ENCODE peak calls at places on chromosomes 3 and 15, in four cellular contexts. B is breast epithelium, A is transverse colon, W is endothelial cell of umbilical vein. L is an unnamed sample.

GRCh38 chr15:73333001-73333400 is 35.8 kb downstream of the HCN4 start:
- DNase-seq in W (no peak), B (no peak), A (no peak), L (no peak)

GRCh38 chr3:184733181-184733580 is 21.3 kb upstream of the MAGEF1 start:
- DNase-seq in W (no peak), B (no peak), A (no peak), L (no peak)

GRCh38 chr15:75693501-75694240 is 19.0 kb downstream of the CSPG4 start:
- DNase-seq in A (no peak), W (peak; percentile 84), B (no peak), L (no peak)

GRCh38 chr3:187750513-187751123 is 5.3 kb upstream of the BCL6 start:
- DNase-seq in W (no peak), A (peak; percentile 33), B (no peak), L (no peak)

GRCh38 chr15:80563372-80563997 is 131.6 kb upstream of the ABHD17C start:
- DNase-seq in W (no peak), B (no peak), A (no peak), L (no peak)

GRCh38 chr3:179414804-179415203 is 36.5 kb downstream of the GNB4 start:
- DNase-seq in W (no peak), B (no peak), A (no peak), L (no peak)

GRCh38 chr3:176352716-176353334 is 844.5 kb downstream of the TBL1XR1 start:
- DNase-seq in A (no peak), W (peak; percentile 10), B (no peak), L (no peak)

GRCh38 chr3:16103472-16103871 is 71.0 kb upstream of the GALNT15 start:
- DNase-seq in B (no peak), A (no peak), W (no peak), L (no peak)

GRCh38 chr3:102712896-102713295 is 278.1 kb downstream of the ZPLD1 start:
- DNase-seq in A (no peak), W (no peak), B (no peak), L (no peak)

GRCh38 chr3:149384911-149385321 is 7.5 kb upstream of the TM4SF1 start:
- DNase-seq in A (no peak), W (no peak), B (no peak), L (no peak)

GRCh38 chr3:152969557-152970300 is 134.8 kb downstream of the P2RY1 start:
- DNase-seq in A (no peak), B (no peak), W (no peak), L (no peak)

GRCh38 chr3:45915518-45916231 is 27.6 kb upstream of the CXCR6 start:
- DNase-seq in A (peak; percentile 48), W (no peak), B (no peak), L (no peak)

GRCh38 chr3:55090746-55091145 is 162.9 kb upstream of the LRTM1 start:
- DNase-seq in A (no peak), B (no peak), W (no peak), L (no peak)

GRCh38 chr3:87145553-87145952 is 81.6 kb upstream of the CHMP2B start:
- DNase-seq in A (peak; percentile 9), W (no peak), B (no peak), L (no peak)

GRCh38 chr3:88188436-88188835 is 38.7 kb downstream of the C3orf38 start:
- DNase-seq in B (no peak), A (no peak), W (no peak), L (no peak)

GRCh38 chr15:67578020-67578600 is 35.6 kb downstream of the MAP2K5 start:
- DNase-seq in W (no peak), A (no peak), B (no peak), L (no peak)

GRCh38 chr3:55654123-55654787 is 167.1 kb upstream of the WNT5A start:
- DNase-seq in B (no peak), W (no peak), A (no peak), L (no peak)

GRCh38 chr3:62638316-62638715 is 236.9 kb downstream of the CADPS start:
- DNase-seq in B (no peak), A (no peak), W (no peak), L (no peak)

GRCh38 chr3:17954801-17955200 is 212.4 kb upstream of the TBC1D5 start:
- DNase-seq in A (no peak), W (no peak), B (no peak), L (no peak)

GRCh38 chr3:5187920-5188418 is 462 bp downstream of the EDEM1 start:
- DNase-seq in B (no peak), W (no peak), A (peak; percentile 38), L (no peak)

GRCh38 chr3:102098130-102098885 is 249.0 kb downstream of the NFKBIZ start:
- DNase-seq in A (no peak), B (no peak), W (no peak), L (no peak)

GRCh38 chr15:87816811-87817210 is 439.7 kb downstream of the NTRK3 start:
- DNase-seq in B (no peak), W (peak; percentile 66), A (no peak), L (peak; percentile 34)

GRCh38 chr3:52108302-52109232 is 45.7 kb downstream of the POC1A start:
- DNase-seq in W (no peak), B (no peak), A (no peak), L (no peak)

GRCh38 chr15:27835233-27835939 is 263.7 kb downstream of the OCA2 start:
- DNase-seq in B (no peak), W (no peak), A (no peak), L (peak; percentile 84)

GRCh38 chr15:31202953-31203352 is 101.4 kb upstream of the TRPM1 start:
- DNase-seq in A (no peak), B (no peak), W (no peak), L (no peak)

GRCh38 chr3:196163687-196164493 is 47.3 kb downstream of the ZDHHC19 start:
- DNase-seq in B (no peak), A (peak; percentile 51), W (no peak), L (no peak)

GRCh38 chr3:185824467-185825378 is at the start of gene IGF2BP2:
- DNase-seq in A (peak; percentile 87), B (no peak), W (peak; percentile 84), L (no peak)

GRCh38 chr3:194879991-194880939 is 194.6 kb downstream of the FAM43A start:
- DNase-seq in B (peak; percentile 29), A (peak; percentile 7), W (peak; percentile 80), L (peak; percentile 92)

GRCh38 chr3:194879126-194879887 is 193.6 kb downstream of the FAM43A start:
- DNase-seq in A (peak; percentile 9), B (no peak), W (peak; percentile 19), L (peak; percentile 77)

GRCh38 chr3:194884649-194885315 is 199.1 kb downstream of the FAM43A start:
- DNase-seq in A (no peak), B (no peak), W (peak; percentile 83), L (peak; percentile 17)

GRCh38 chr3:194877311-194878119 is 191.8 kb downstream of the FAM43A start:
- DNase-seq in A (no peak), B (no peak), W (no peak), L (peak; percentile 68)

DNA sequence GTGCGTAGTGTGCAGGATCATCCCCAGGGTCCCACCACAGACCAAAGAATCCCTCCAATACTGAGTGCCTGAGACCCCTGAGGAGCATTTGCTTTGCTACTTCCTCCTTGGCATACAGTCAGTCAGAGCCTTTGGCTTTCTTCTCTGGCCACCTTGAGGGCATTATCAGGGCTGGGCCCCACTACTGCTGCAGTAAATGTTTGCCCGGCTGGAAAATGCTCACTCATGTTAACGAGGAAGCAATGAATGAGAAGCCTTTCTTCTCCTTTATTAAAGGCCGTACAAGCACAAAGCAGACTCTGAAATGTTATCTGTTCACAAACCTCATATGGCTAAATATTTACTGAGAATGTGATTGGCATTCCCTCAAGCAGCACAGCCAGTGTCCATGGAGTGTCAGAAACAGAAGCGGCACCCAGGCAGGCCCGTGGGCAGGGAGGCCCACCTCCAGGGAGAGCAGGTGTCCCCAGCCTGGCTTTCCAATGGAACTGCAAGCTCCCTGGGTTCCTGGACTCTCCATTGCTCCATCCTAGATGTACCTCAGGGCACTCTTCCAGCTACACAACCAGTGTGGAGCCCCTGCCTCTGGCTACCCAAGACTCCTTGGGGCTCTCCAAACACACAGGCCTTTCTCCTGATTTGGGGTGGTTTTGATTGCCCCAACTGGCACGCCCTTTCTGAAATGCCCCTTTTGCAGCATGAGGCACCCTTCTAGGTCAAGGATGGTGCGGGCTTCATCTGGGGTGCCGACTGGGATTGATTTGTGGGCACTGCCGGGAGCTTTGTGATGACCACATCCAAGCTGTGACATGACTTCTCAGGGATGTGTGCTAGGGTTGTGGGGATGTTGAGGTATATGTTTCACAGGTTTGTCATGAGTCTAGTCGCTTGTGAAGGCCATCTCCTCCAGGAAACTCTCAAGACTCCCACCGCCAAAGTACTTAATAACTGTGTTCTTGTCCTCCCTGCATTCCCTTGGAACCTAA is 195.6 kb downstream of the FAM43A start:
- DNase-seq in A (peak; percentile 34), W (peak; percentile 3), B (no peak), L (peak; percentile 42)
- TF ChIP-seq POLR2AphosphoS5 in A (no peak), W (no peak), B (no peak), L (no peak)

GRCh38 chr3:145943994-145944393 is 217.0 kb downstream of the PLOD2 start:
- DNase-seq in A (no peak), W (no peak), B (no peak), L (no peak)

GRCh38 chr3:145936986-145937385 is 224.0 kb downstream of the PLOD2 start:
- DNase-seq in B (no peak), W (no peak), A (no peak), L (no peak)

GRCh38 chr3:145942052-145942451 is 218.9 kb downstream of the PLOD2 start:
- DNase-seq in W (no peak), B (no peak), A (no peak), L (no peak)

DNA sequence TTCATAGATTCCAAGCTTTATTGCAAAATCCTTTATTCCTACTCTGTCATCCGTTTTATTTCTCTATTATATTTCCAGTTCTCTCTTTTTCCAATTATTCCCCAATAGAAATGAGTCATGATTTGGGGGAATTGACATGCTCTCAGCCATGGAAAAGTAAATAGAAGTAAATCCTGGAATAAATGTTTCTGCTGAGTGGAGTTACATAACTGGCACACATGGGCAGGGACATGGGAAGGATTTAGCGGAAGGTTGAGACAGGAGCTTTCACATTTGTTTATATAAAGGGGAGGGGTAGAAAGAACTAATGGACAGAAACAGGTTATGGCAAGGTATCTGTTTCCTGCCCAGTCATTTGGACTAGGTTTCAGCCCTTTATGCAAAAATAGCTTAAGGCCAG is 221.6 kb downstream of the PLOD2 start:
- DNase-seq in W (no peak), A (no peak), B (no peak), L (no peak)
- TF ChIP-seq POLR2AphosphoS5 in W (no peak), A (no peak), B (no peak), L (no peak)

GRCh38 chr15:74395319-74396145 is 28.1 kb upstream of the CYP11A1 start:
- DNase-seq in A (no peak), W (no peak), B (no peak), L (no peak)

GRCh38 chr15:74393423-74393822 is 26.0 kb upstream of the CYP11A1 start:
- DNase-seq in A (no peak), B (no peak), W (no peak), L (no peak)

GRCh38 chr15:74396146-74396438 is 28.6 kb upstream of the CYP11A1 start:
- DNase-seq in A (no peak), W (no peak), B (no peak), L (no peak)

GRCh38 chr15:74392902-74393301 is 25.5 kb upstream of the CYP11A1 start:
- DNase-seq in B (no peak), W (no peak), A (no peak), L (no peak)

GRCh38 chr15:74394090-74394846 is 26.8 kb upstream of the CYP11A1 start:
- DNase-seq in B (no peak), A (no peak), W (no peak), L (no peak)
- TF ChIP-seq POLR2AphosphoS5 in B (no peak), A (no peak), W (no peak), L (no peak)

DNA sequence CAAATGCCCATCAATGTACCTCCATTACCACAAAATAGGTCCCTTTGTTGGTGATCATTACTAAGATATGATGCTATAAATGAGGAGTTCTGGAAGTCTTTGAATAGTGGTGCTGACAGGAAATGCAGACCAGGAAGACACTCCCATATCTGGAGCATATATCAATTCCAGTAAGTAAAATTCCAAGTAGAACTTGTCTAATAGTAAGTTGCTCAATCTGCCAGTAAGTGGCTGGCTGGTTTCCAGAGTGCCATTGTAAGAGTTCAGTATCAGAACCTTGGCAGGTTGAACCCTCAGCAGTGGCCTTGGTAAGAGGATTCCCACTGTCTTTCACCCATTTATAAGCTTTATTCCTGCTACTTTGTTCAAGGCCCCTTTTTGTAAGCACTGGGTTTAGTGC is 379.8 kb upstream of the RBMS3 start:
- DNase-seq in A (no peak), B (no peak), W (no peak), L (no peak)
- TF ChIP-seq POLR2AphosphoS5 in A (no peak), B (no peak), W (no peak), L (no peak)